ENCODE peak calls at places on chromosome 17, in six cellular contexts. E, J, R, B, S and T are unnamed samples.
A peak's percentile ranks its signal among the peaks of the same experiment; 100 is the strongest.

GRCh38 chr17:73592531-73592961 is 51.7 kb downstream of the SDK2 start:
- DNase-seq in E (no peak), J (no peak), R (no peak), B (no peak), S (no peak), T (no peak)

GRCh38 chr17:51365090-51365489 is 104.7 kb downstream of the UTP18 start:
- DNase-seq in E (no peak), J (no peak), R (no peak), B (no peak), S (no peak), T (no peak)

GRCh38 chr17:43750154-43750553 is 8.4 kb downstream of the SOST start:
- DNase-seq in E (no peak), J (no peak), R (no peak), B (no peak), S (no peak), T (no peak)

GRCh38 chr17:73166731-73167581 is 2.1 kb downstream of the SSTR2 start:
- DNase-seq in E (no peak), J (no peak), R (no peak), B (no peak), S (no peak), T (no peak)

GRCh38 chr17:62987136-62987535 is 21.1 kb downstream of the TANC2 start:
- DNase-seq in E (no peak), J (no peak), R (no peak), B (no peak), S (peak; percentile 18), T (no peak)

GRCh38 chr17:64773386-64773835 is 111.3 kb upstream of the SMURF2 start:
- DNase-seq in E (no peak), J (no peak), R (peak; percentile 48), B (no peak), S (no peak), T (no peak)

GRCh38 chr17:49216953-49217650 is 6.6 kb downstream of the ABI3 start:
- DNase-seq in E (peak; percentile 77), J (peak; percentile 71), R (no peak), B (peak; percentile 27), S (peak; percentile 40), T (no peak)

GRCh38 chr17:49435630-49436029 is 20.9 kb upstream of the PHB1 start:
- DNase-seq in E (no peak), J (no peak), R (peak; percentile 37), B (no peak), S (peak; percentile 37), T (no peak)

GRCh38 chr17:27241346-27241946 is 52.5 kb upstream of the WSB1 start:
- DNase-seq in E (no peak), J (peak; percentile 43), R (no peak), B (no peak), S (no peak), T (no peak)

GRCh38 chr17:15266325-15266950 is 1.3 kb upstream of the PMP22 start:
- DNase-seq in E (no peak), J (no peak), R (no peak), B (no peak), S (no peak), T (no peak)

GRCh38 chr17:15263680-15264079 is 1.4 kb downstream of the PMP22 start:
- DNase-seq in E (no peak), J (no peak), R (no peak), B (no peak), S (no peak), T (no peak)

GRCh38 chr17:15264542-15264941 is 584 bp downstream of the PMP22 start:
- DNase-seq in E (no peak), J (peak; percentile 83), R (no peak), B (peak; percentile 88), S (no peak), T (peak; percentile 67)

GRCh38 chr17:15263206-15263579 is 1.9 kb downstream of the PMP22 start:
- DNase-seq in E (peak; percentile 98), J (peak; percentile 77), R (peak; percentile 96), B (peak; percentile 54), S (peak; percentile 72), T (peak; percentile 83)

GRCh38 chr17:15265131-15265530 is at the start of gene PMP22:
- DNase-seq in E (peak; percentile 86), J (peak; percentile 24), R (no peak), B (no peak), S (no peak), T (no peak)
- TF ChIP-seq POLR2AphosphoS5 in E (peak; percentile 89), J (peak; percentile 83), R (no peak), B (peak; percentile 32), S (no peak), T (no peak)

DNA sequence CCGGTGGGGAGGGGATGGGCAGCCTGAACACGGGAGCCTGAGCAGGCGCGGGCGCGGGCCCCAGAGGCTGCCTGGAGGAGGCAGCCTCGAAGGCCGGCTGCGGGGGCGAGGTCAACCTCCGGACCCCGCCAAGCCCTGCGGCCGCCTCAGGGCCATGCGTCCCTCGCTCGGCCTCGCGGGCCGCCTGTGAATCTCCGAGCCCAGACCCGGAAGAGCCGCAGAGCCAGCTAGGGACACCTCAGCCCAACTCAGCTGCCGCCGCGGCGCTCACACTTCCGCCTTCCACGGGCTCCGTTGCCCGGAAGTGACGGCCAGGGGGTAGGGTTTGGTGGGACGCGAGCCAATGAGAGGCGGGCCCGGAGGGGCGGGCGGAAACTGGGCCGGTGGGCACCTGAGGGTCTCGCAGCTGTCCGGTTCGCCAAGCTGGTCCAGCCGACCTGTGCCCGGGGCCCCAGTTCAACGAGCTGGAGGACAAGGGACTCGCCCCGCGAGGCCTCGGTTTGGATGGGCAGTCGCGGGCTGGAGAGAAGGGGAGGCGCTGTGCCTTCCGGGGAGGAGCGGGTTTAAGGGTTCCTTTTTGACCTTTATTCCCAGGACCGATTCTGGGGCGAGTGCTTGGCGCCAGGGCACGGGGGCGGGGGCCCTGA is at the start of gene SLC38A10:
- DNase-seq in E (peak; percentile 95), J (peak; percentile 95), R (peak; percentile 97), B (peak; percentile 94), S (peak; percentile 100), T (peak; percentile 97)
- TF ChIP-seq EP300 in E (no peak), J (no peak), R (no peak), B (no peak), S (no peak), T (no peak)

GRCh38 chr17:31369266-31369665 is 22.2 kb upstream of the RAB11FIP4 start:
- DNase-seq in E (no peak), J (no peak), R (no peak), B (no peak), S (no peak), T (no peak)
- TF ChIP-seq POLR2AphosphoS5 in E (no peak), J (no peak), R (no peak), B (no peak), S (no peak), T (no peak)

GRCh38 chr17:66359351-66359750 is 56.9 kb downstream of the PRKCA start:
- DNase-seq in E (no peak), J (no peak), R (no peak), B (no peak), S (no peak), T (no peak)

GRCh38 chr17:66354981-66355380 is 52.6 kb downstream of the PRKCA start:
- DNase-seq in E (no peak), J (no peak), R (no peak), B (no peak), S (no peak), T (no peak)

GRCh38 chr17:66355510-66355909 is 53.1 kb downstream of the PRKCA start:
- DNase-seq in E (no peak), J (no peak), R (no peak), B (no peak), S (no peak), T (no peak)

GRCh38 chr17:66354472-66354871 is 52.1 kb downstream of the PRKCA start:
- DNase-seq in E (no peak), J (no peak), R (no peak), B (no peak), S (no peak), T (no peak)

DNA sequence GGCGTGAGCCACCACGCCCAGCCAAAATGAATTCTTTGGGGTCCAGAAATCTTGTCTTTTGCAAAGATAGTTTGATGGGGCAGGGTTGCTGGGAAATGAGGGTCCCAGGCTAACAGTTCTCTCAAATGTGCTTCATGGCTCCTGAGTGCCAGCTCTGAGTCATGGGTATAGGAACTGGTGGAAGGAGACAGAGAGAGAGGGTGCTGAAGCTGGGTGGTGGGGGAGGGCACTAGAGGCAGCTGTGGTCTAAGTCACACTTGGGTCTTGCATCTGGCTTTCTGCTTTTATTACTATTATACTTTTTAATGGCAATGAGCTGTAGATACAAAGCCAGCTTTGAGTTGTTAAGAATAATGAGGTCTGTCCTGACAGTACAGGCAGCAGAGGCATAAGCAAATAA is 54.6 kb downstream of the PRKCA start:
- DNase-seq in E (no peak), J (no peak), R (no peak), B (no peak), S (no peak), T (no peak)
- TF ChIP-seq EP300 in E (no peak), J (no peak), R (no peak), B (no peak), S (no peak), T (no peak)

DNA sequence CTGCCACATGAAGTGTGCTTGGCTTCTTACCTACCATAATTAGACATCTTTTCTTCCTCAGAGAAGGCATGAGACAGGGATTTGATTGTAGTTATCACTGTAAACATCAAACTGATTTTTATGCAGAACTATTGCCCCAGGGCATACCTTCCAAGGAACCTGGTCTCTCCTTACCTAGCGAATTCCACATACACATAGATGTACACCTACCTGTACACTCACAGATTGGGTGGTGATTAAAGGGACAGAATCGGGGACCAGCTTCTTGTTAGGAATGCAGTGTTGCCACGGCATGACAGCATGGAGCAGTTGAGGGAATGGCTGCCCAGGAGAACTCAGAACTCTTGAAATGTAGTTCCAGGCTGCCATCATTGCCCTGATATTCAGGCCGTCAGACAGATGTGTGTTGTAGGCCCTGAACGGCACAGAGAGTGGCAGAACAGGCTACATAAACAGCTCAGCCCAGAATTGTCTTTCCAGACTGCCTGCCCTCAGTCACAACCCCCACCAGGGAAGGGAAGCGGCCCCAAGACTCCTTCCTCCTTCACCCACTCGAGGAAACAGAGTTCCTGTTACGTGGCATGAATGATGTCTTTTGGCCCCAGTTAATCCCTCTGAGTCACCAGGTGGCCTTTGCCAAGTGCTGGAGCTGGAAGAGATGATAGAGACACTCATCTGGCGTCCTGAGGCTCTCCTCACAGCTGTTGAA is 17.8 kb upstream of the NAGLU start:
- DNase-seq in E (peak; percentile 97), J (peak; percentile 87), R (peak; percentile 90), B (peak; percentile 79), S (no peak), T (peak; percentile 85)
- TF ChIP-seq POLR2AphosphoS5 in E (peak; percentile 90), J (peak; percentile 86), R (peak; percentile 5), B (peak; percentile 95), S (peak; percentile 78), T (peak; percentile 90)

DNA sequence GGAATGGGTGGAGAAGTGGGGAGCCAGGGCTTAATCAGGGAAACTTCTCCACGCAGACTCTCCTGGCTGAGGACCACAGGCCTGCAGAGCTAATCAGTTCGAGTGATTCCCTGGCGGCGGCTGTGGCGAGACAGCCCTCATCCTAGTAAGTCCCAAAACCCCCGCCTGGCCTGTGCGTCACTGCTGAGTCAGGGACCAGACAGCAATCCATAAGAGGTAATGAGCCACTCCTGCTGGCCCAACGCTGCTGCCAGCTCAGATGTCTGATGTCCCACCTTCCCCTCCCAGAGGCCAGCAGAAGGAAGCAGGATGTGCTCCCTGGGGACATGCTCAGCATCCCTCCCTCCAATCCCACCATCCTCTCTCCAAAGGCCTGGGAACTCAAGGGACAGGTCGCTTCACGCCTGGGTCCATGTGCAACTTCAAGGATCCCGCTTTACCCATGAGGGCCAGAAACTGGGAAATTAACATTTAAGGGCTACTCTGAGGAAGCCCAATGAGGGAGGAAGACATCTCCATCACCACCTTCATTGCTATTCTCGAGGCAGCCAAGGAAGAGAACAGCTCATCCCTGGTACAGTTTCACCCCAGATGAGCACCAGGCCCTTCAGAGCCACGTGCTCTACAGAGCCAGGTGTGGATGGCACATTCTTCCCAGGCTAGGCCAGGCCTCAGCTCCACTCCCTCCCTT is 7.9 kb downstream of the ACLY start:
- DNase-seq in E (no peak), J (no peak), R (no peak), B (no peak), S (no peak), T (no peak)
- TF ChIP-seq EP300 in E (no peak), J (no peak), R (no peak), B (no peak), S (no peak), T (no peak)